ENCODE peak calls at places on chromosome 19, in ten cellular contexts. One of them, this sample, is unnamed.

GRCh38 chr19:13015361-13016231 is 20.3 kb downstream of the NFIX start:
- DNase-seq in CD8-positive, alpha-beta T cell: no peak
- DNase-seq in aorta: no peak
- DNase-seq in tibial artery: no peak
- DNase-seq in tibial nerve: no peak
- DNase-seq in GM23248: peak
- DNase-seq in pancreas: no peak
- DNase-seq in right atrium auricular region: no peak
- DNase-seq in ascending aorta: no peak
- DNase-seq in heart left ventricle: no peak
- DNase-seq in this sample: peak

GRCh38 chr19:50794074-50794777 is 4.0 kb downstream of the ACP4 start:
- DNase-seq in CD8-positive, alpha-beta T cell: no peak
- DNase-seq in aorta: no peak
- DNase-seq in tibial artery: no peak
- DNase-seq in tibial nerve: no peak
- DNase-seq in GM23248: peak
- DNase-seq in pancreas: peak
- DNase-seq in right atrium auricular region: no peak
- DNase-seq in ascending aorta: no peak
- DNase-seq in heart left ventricle: no peak
- DNase-seq in this sample: no peak

GRCh38 chr19:36111200-36111539 is 227 bp downstream of the OVOL3 start:
- DNase-seq in CD8-positive, alpha-beta T cell: no peak
- DNase-seq in aorta: no peak
- DNase-seq in tibial artery: no peak
- DNase-seq in tibial nerve: no peak
- DNase-seq in GM23248: no peak
- DNase-seq in pancreas: no peak
- DNase-seq in right atrium auricular region: no peak
- DNase-seq in ascending aorta: no peak
- DNase-seq in heart left ventricle: no peak
- DNase-seq in this sample: peak

GRCh38 chr19:51166846-51167490 is 24.9 kb downstream of the SIGLEC7 start:
- DNase-seq in CD8-positive, alpha-beta T cell: no peak
- DNase-seq in aorta: no peak
- DNase-seq in tibial artery: no peak
- DNase-seq in tibial nerve: no peak
- DNase-seq in GM23248: no peak
- DNase-seq in pancreas: peak
- DNase-seq in right atrium auricular region: no peak
- DNase-seq in ascending aorta: no peak
- DNase-seq in heart left ventricle: no peak
- DNase-seq in this sample: no peak

GRCh38 chr19:7701654-7702457 is at the start of gene FCER2:
- DNase-seq in CD8-positive, alpha-beta T cell: no peak
- DNase-seq in aorta: no peak
- DNase-seq in tibial artery: no peak
- DNase-seq in tibial nerve: no peak
- DNase-seq in GM23248: no peak
- DNase-seq in pancreas: no peak
- DNase-seq in right atrium auricular region: no peak
- DNase-seq in ascending aorta: no peak
- DNase-seq in heart left ventricle: no peak
- DNase-seq in this sample: no peak

GRCh38 chr19:45451181-45451849 is 16.5 kb upstream of the FOSB start:
- DNase-seq in CD8-positive, alpha-beta T cell: peak
- DNase-seq in aorta: peak
- DNase-seq in tibial artery: peak
- DNase-seq in tibial nerve: no peak
- DNase-seq in GM23248: peak
- DNase-seq in pancreas: no peak
- DNase-seq in right atrium auricular region: no peak
- DNase-seq in ascending aorta: no peak
- DNase-seq in heart left ventricle: no peak
- DNase-seq in this sample: peak

GRCh38 chr19:39082745-39083598 is 1.2 kb upstream of the ACP7 start:
- DNase-seq in CD8-positive, alpha-beta T cell: no peak
- DNase-seq in aorta: no peak
- DNase-seq in tibial artery: no peak
- DNase-seq in tibial nerve: no peak
- DNase-seq in GM23248: no peak
- DNase-seq in pancreas: no peak
- DNase-seq in right atrium auricular region: no peak
- DNase-seq in ascending aorta: no peak
- DNase-seq in heart left ventricle: no peak
- DNase-seq in this sample: no peak

GRCh38 chr19:36116344-36116637 is 1.0 kb downstream of the TBCB start:
- DNase-seq in CD8-positive, alpha-beta T cell: no peak
- DNase-seq in aorta: no peak
- DNase-seq in tibial artery: no peak
- DNase-seq in tibial nerve: no peak
- DNase-seq in GM23248: no peak
- DNase-seq in pancreas: no peak
- DNase-seq in right atrium auricular region: no peak
- DNase-seq in ascending aorta: no peak
- DNase-seq in heart left ventricle: no peak
- DNase-seq in this sample: no peak

DNA sequence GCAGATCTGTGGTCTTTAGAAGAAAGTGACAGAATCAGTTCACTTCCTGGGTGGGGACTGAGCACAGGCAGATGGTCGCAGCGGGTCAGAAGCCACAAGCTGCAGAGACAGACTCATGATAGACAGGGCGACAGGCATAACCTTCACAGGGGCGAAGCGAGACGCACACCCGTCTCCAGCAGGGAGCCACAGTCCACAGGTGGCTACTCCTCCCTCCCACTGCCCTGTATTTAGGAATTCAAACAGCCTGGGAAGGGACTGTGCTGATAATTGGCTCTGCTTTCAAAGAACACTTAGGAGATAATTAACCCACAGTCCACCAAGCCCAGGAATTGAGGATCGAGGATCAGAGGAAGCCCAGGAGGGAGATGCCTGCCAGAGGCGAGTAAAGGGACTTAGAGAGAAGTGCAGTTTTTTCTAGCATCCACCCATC is 23.2 kb downstream of the RFX2 start:
- DNase-seq in CD8-positive, alpha-beta T cell: no peak
- DNase-seq in aorta: no peak
- DNase-seq in tibial artery: no peak
- DNase-seq in tibial nerve: no peak
- DNase-seq in GM23248: no peak
- DNase-seq in pancreas: no peak
- DNase-seq in right atrium auricular region: no peak
- DNase-seq in ascending aorta: no peak
- DNase-seq in heart left ventricle: no peak
- DNase-seq in this sample: no peak
- H3K27ac ChIP-seq in CD8-positive, alpha-beta T cell: peak
- H3K27ac ChIP-seq in aorta: peak
- H3K27ac ChIP-seq in tibial artery: peak
- H3K27ac ChIP-seq in tibial nerve: no peak
- H3K27ac ChIP-seq in GM23248: peak
- H3K27ac ChIP-seq in pancreas: peak
- H3K27ac ChIP-seq in right atrium auricular region: peak
- H3K27ac ChIP-seq in ascending aorta: peak
- H3K27ac ChIP-seq in heart left ventricle: peak
- H3K27ac ChIP-seq in this sample: no peak

GRCh38 chr19:46661735-46662592 is 982 bp upstream of the DACT3 start:
- DNase-seq in CD8-positive, alpha-beta T cell: peak
- DNase-seq in aorta: peak
- DNase-seq in tibial artery: peak
- DNase-seq in tibial nerve: peak
- DNase-seq in GM23248: peak
- DNase-seq in pancreas: peak
- DNase-seq in right atrium auricular region: peak
- DNase-seq in ascending aorta: peak
- DNase-seq in heart left ventricle: peak
- DNase-seq in this sample: peak
- H3K27ac ChIP-seq in CD8-positive, alpha-beta T cell: peak
- H3K27ac ChIP-seq in aorta: no peak
- H3K27ac ChIP-seq in tibial artery: peak
- H3K27ac ChIP-seq in tibial nerve: peak
- H3K27ac ChIP-seq in GM23248: peak
- H3K27ac ChIP-seq in pancreas: peak
- H3K27ac ChIP-seq in right atrium auricular region: peak
- H3K27ac ChIP-seq in ascending aorta: peak
- H3K27ac ChIP-seq in heart left ventricle: peak
- H3K27ac ChIP-seq in this sample: no peak

GRCh38 chr19:46979103-46979769 is 40.4 kb upstream of the NPAS1 start:
- DNase-seq in CD8-positive, alpha-beta T cell: no peak
- DNase-seq in aorta: no peak
- DNase-seq in tibial artery: peak
- DNase-seq in tibial nerve: no peak
- DNase-seq in GM23248: no peak
- DNase-seq in pancreas: no peak
- DNase-seq in right atrium auricular region: no peak
- DNase-seq in ascending aorta: no peak
- DNase-seq in heart left ventricle: no peak
- DNase-seq in this sample: no peak

GRCh38 chr19:46981296-46981695 is 38.3 kb upstream of the NPAS1 start:
- DNase-seq in CD8-positive, alpha-beta T cell: no peak
- DNase-seq in aorta: no peak
- DNase-seq in tibial artery: peak
- DNase-seq in tibial nerve: no peak
- DNase-seq in GM23248: no peak
- DNase-seq in pancreas: no peak
- DNase-seq in right atrium auricular region: no peak
- DNase-seq in ascending aorta: no peak
- DNase-seq in heart left ventricle: no peak
- DNase-seq in this sample: no peak

GRCh38 chr19:46978470-46978869 is 41.2 kb upstream of the NPAS1 start:
- DNase-seq in CD8-positive, alpha-beta T cell: no peak
- DNase-seq in aorta: no peak
- DNase-seq in tibial artery: peak
- DNase-seq in tibial nerve: no peak
- DNase-seq in GM23248: no peak
- DNase-seq in pancreas: no peak
- DNase-seq in right atrium auricular region: no peak
- DNase-seq in ascending aorta: no peak
- DNase-seq in heart left ventricle: no peak
- DNase-seq in this sample: no peak

GRCh38 chr19:46979770-46980105 is 39.9 kb upstream of the NPAS1 start:
- DNase-seq in CD8-positive, alpha-beta T cell: no peak
- DNase-seq in aorta: no peak
- DNase-seq in tibial artery: peak
- DNase-seq in tibial nerve: no peak
- DNase-seq in GM23248: no peak
- DNase-seq in pancreas: no peak
- DNase-seq in right atrium auricular region: no peak
- DNase-seq in ascending aorta: no peak
- DNase-seq in heart left ventricle: no peak
- DNase-seq in this sample: no peak

DNA sequence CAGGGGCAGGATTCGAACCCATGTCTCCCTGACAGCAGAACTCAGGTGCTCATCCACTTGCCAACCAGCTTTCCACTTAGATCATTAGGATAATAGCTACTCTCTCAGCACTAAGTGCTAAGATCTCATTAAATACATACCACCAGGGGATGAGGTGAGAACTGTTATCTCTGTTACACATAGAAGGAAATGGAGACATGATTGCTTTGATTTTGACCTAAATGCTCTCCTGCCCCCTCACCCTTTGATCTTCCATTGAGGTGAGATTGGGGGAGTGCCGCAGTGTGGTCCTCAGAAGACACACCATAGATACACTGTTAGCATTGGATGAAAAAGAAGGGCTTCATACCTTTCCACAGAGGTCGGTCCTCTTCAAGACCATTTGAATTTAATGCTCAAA is 38.9 kb upstream of the NPAS1 start:
- DNase-seq in CD8-positive, alpha-beta T cell: no peak
- DNase-seq in aorta: no peak
- DNase-seq in tibial artery: no peak
- DNase-seq in tibial nerve: no peak
- DNase-seq in GM23248: no peak
- DNase-seq in pancreas: no peak
- DNase-seq in right atrium auricular region: no peak
- DNase-seq in ascending aorta: no peak
- DNase-seq in heart left ventricle: no peak
- DNase-seq in this sample: no peak
- H3K27ac ChIP-seq in CD8-positive, alpha-beta T cell: no peak
- H3K27ac ChIP-seq in aorta: no peak
- H3K27ac ChIP-seq in tibial artery: peak
- H3K27ac ChIP-seq in tibial nerve: no peak
- H3K27ac ChIP-seq in GM23248: peak
- H3K27ac ChIP-seq in pancreas: no peak
- H3K27ac ChIP-seq in right atrium auricular region: peak
- H3K27ac ChIP-seq in ascending aorta: no peak
- H3K27ac ChIP-seq in heart left ventricle: peak
- H3K27ac ChIP-seq in this sample: no peak

GRCh38 chr19:1648156-1648925 is 4.1 kb downstream of the TCF3 start:
- DNase-seq in CD8-positive, alpha-beta T cell: no peak
- DNase-seq in aorta: no peak
- DNase-seq in tibial artery: no peak
- DNase-seq in tibial nerve: no peak
- DNase-seq in GM23248: no peak
- DNase-seq in pancreas: no peak
- DNase-seq in right atrium auricular region: no peak
- DNase-seq in ascending aorta: no peak
- DNase-seq in heart left ventricle: peak
- DNase-seq in this sample: no peak

GRCh38 chr19:1645299-1645698 is 7.1 kb downstream of the TCF3 start:
- DNase-seq in CD8-positive, alpha-beta T cell: no peak
- DNase-seq in aorta: no peak
- DNase-seq in tibial artery: no peak
- DNase-seq in tibial nerve: no peak
- DNase-seq in GM23248: no peak
- DNase-seq in pancreas: no peak
- DNase-seq in right atrium auricular region: no peak
- DNase-seq in ascending aorta: no peak
- DNase-seq in heart left ventricle: peak
- DNase-seq in this sample: no peak

GRCh38 chr19:1647664-1648155 is 4.7 kb downstream of the TCF3 start:
- DNase-seq in CD8-positive, alpha-beta T cell: no peak
- DNase-seq in aorta: no peak
- DNase-seq in tibial artery: no peak
- DNase-seq in tibial nerve: no peak
- DNase-seq in GM23248: no peak
- DNase-seq in pancreas: no peak
- DNase-seq in right atrium auricular region: no peak
- DNase-seq in ascending aorta: no peak
- DNase-seq in heart left ventricle: peak
- DNase-seq in this sample: no peak

GRCh38 chr19:1646931-1647663 is 5.3 kb downstream of the TCF3 start:
- DNase-seq in CD8-positive, alpha-beta T cell: no peak
- DNase-seq in aorta: no peak
- DNase-seq in tibial artery: no peak
- DNase-seq in tibial nerve: no peak
- DNase-seq in GM23248: no peak
- DNase-seq in pancreas: no peak
- DNase-seq in right atrium auricular region: no peak
- DNase-seq in ascending aorta: no peak
- DNase-seq in heart left ventricle: peak
- DNase-seq in this sample: no peak

DNA sequence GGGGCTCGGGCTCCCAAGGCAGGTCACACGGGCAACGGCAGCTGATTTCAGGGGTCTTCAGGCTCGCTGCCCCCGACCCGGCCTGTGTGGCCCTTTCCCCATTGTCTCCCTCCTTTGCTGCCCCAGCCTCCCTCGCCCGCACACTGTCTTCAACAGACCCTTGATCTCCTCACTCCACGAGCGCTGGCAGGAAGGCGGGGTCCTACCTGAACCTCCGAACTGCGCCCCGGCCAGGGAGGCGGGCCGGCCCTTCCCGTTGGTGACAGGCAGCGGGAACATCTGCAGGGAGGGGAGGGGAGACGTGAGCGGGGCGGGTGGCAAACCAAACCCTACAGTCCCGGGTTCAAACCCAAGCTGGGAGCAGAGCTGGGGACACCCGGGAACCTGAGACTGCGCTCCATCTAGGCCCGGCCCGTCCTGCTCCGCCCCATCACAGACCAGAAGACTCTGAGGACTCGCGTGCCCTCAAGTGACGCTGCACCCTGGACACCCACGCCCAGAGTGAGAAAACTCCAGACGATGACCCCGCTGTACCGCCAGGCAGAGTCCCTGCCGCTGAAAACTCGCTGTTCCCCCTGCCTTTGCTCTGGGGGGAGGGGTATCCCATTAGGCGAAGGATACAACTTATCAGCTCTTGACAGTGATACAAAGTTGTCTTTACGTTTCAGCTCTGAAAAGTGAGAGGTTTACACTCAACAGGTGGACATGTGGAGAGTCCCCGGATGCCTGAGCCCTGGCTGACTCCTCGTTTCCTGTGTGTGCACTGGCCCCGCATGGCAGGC is 6.1 kb downstream of the TCF3 start:
- DNase-seq in CD8-positive, alpha-beta T cell: no peak
- DNase-seq in aorta: no peak
- DNase-seq in tibial artery: no peak
- DNase-seq in tibial nerve: no peak
- DNase-seq in GM23248: no peak
- DNase-seq in pancreas: peak
- DNase-seq in right atrium auricular region: no peak
- DNase-seq in ascending aorta: no peak
- DNase-seq in heart left ventricle: peak
- DNase-seq in this sample: no peak
- H3K27ac ChIP-seq in CD8-positive, alpha-beta T cell: no peak
- H3K27ac ChIP-seq in aorta: no peak
- H3K27ac ChIP-seq in tibial artery: peak
- H3K27ac ChIP-seq in tibial nerve: no peak
- H3K27ac ChIP-seq in GM23248: no peak
- H3K27ac ChIP-seq in pancreas: no peak
- H3K27ac ChIP-seq in right atrium auricular region: no peak
- H3K27ac ChIP-seq in ascending aorta: no peak
- H3K27ac ChIP-seq in heart left ventricle: no peak
- H3K27ac ChIP-seq in this sample: no peak

This sample was measured in SJCRH30.